ENCODE peak calls at places on chromosomes 2 and 18, in seven cellular contexts. G, X, M, S, H, C and P are unnamed samples. For H3K27me3, the result is how much of the 10 kb centered on the place peaks cover.

GRCh38 chr18:22545091-22545795 is 127.5 kb upstream of the CTAGE1 start:
- DNase-seq in G (no peak), X (no peak), M (no peak), S (peak), H (no peak), C (no peak), P (no peak)

GRCh38 chr2:228689049-228689448 is 507.6 kb upstream of the SPHKAP start:
- DNase-seq in G (no peak), X (no peak), M (no peak), S (no peak), H (no peak), C (no peak), P (no peak)

GRCh38 chr2:47056875-47057731 is 98.0 kb downstream of the STPG4 start:
- DNase-seq in G (no peak), X (peak), M (no peak), S (peak), H (no peak), C (peak), P (no peak)

GRCh38 chr2:23566236-23567142 is 181.5 kb downstream of the KLHL29 start:
- DNase-seq in G (peak), X (no peak), M (no peak), S (no peak), H (no peak), C (no peak), P (no peak)

GRCh38 chr18:56381151-56381550 is 257.2 kb downstream of the TXNL1 start:
- DNase-seq in G (no peak), X (no peak), M (no peak), S (no peak), H (no peak), C (no peak), P (no peak)

GRCh38 chr2:230700447-230700846 is 12.2 kb upstream of the CAB39 start:
- DNase-seq in G (no peak), X (no peak), M (no peak), S (no peak), H (no peak), C (no peak), P (no peak)

GRCh38 chr2:216572582-216573578 is 60.3 kb upstream of the IGFBP2 start:
- DNase-seq in G (no peak), X (peak), M (peak), S (peak), H (peak), C (no peak), P (no peak)

GRCh38 chr2:74671479-74671878 is 17.4 kb downstream of the SEMA4F start:
- DNase-seq in G (no peak), X (no peak), M (peak), S (no peak), H (peak), C (no peak), P (peak)

GRCh38 chr18:58005885-58006523 is 38.0 kb upstream of the NEDD4L start:
- DNase-seq in G (no peak), X (no peak), M (peak), S (no peak), H (no peak), C (no peak), P (no peak)

GRCh38 chr2:60559880-60560279 is 6.4 kb upstream of the BCL11A start:
- DNase-seq in G (no peak), X (no peak), M (no peak), S (no peak), H (no peak), C (no peak), P (no peak)
- H3K27me3 ChIP-seq in G (under half), X (half or more), M (half or more), S (under half), H (under half), C (under half), P (under half)

DNA sequence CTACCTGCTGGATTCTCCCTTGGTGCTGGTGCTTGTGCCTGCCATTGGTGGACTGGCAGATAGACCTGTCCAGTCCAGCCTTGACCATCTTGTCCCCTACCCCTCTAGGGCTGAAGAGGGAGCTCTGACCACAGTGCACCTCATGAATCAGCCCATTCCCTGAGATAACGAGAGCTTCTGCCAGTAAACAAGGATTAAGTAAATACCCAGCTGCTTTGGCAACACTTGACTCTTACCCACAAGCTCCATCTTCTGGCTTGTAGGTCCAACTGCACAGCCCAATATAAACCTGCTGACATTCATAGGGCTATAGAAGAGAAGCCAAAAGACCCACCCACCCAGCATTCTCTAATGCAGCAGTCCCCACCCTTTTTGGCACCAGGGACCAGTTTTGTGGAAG is 186.4 kb downstream of the PIK3C3 start:
- DNase-seq in G (no peak), X (no peak), M (no peak), S (no peak), H (no peak), C (no peak), P (no peak)
- H3K4me3 ChIP-seq in G (no peak), X (no peak), M (no peak), S (no peak), H (no peak), C (no peak), P (no peak)

DNA sequence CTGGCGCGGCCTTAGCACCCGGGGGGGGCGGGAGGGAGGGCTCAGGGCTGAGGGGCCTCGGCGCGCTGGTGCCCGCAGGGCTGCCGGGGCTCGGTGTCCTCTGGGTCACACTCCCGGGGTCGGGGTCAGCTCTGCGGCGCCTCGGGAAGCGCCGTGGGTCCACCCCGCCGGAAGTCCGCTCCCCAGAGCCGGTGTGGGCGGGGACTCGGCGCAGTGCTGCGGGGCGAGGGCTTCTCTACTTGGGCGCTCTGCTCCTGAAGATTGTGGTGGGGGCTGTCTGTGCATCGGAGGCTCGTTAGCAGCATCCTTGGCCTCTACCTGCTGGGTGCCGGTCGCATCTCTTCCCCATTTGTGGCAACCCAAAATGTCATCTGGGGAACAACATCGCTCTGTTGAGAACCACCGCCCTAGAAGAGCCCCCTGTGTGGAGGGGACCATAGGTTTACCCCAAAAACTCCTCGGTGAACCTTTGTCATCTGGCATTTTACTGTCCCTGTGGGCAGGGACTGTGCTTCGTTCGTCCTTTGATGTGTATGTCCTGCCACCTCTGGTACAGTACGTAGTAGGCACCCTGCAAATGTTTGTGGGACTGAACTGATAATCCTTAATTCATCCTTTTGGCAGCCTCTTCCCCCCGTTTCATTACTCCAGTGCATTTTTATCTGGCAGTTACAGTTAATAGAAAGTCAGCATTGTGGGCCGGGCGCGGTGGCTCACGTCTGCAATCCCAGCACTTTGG is 553 bp downstream of the NAPG start:
- DNase-seq in G (peak), X (peak), M (peak), S (no peak), H (no peak), C (peak), P (no peak)
- TF ChIP-seq CTCF in G (no peak), X (no peak), M (no peak), S (no peak), H (no peak), C (no peak), P (no peak)

DNA sequence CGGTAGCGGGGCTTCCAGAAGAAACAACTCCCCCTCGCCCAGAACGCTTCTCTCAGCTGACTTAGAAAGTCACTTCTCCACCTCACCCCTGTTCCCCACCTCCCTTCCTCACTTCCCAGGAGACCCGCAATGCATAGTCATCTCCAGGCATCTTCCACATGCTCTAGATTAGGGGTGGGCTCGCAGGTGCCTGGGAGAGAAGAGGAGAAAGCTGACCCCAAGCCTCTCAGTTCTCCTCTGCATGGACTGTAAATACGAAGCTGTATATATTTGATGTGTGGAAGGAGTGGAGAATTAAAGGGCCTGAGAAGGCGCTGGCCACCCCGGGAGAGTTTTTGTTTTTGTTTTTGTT is 1.8 kb downstream of the MAL start:
- DNase-seq in G (no peak), X (peak), M (no peak), S (no peak), H (no peak), C (no peak), P (no peak)
- H3K27me3 ChIP-seq in G (under half), X (half or more), M (half or more), S (under half), H (under half), C (half or more), P (under half)

GRCh38 chr2:223835701-223836532 is 1.5 kb downstream of the AP1S3 start:
- DNase-seq in G (no peak), X (no peak), M (no peak), S (no peak), H (no peak), C (peak), P (no peak)
- H3K4me3 ChIP-seq in G (no peak), X (peak), M (no peak), S (no peak), H (no peak), C (no peak), P (peak)